ENCODE peak calls at places on chromosomes 6 and 20, in ten cellular contexts. R, J, B, U, P, F, N, T, D and E are unnamed samples.

GRCh38 chr20:2174067-2174466 is 72.4 kb downstream of the STK35 start:
- DNase-seq in R (no peak), J (no peak), B (no peak), U (no peak), P (no peak), F (no peak), N (no peak), T (no peak), D (no peak), E (no peak)

GRCh38 chr6:35128496-35128895 is 12.6 kb downstream of the TCP11 start:
- DNase-seq in R (no peak), J (no peak), B (no peak), U (no peak), P (no peak), F (no peak), N (no peak), T (no peak), D (no peak), E (no peak)

GRCh38 chr6:144186817-144187625 is 36.7 kb downstream of the STX11 start:
- DNase-seq in R (no peak), J (no peak), B (no peak), U (no peak), P (no peak), F (no peak), N (no peak), T (no peak), D (no peak), E (no peak)

GRCh38 chr20:62529916-62530642 is 54.3 kb upstream of the GATA5 start:
- DNase-seq in R (no peak), J (no peak), B (no peak), U (no peak), P (no peak), F (no peak), N (no peak), T (no peak), D (no peak), E (no peak)

GRCh38 chr6:163719028-163719742 is 304.7 kb downstream of the QKI start:
- DNase-seq in R (no peak), J (no peak), B (no peak), U (no peak), P (no peak), F (no peak), N (no peak), T (no peak), D (no peak), E (no peak)

GRCh38 chr6:159299566-159299965 is 130.4 kb downstream of the FNDC1 start:
- DNase-seq in R (peak; percentile 39), J (no peak), B (no peak), U (no peak), P (no peak), F (no peak), N (no peak), T (no peak), D (no peak), E (no peak)

GRCh38 chr6:16179970-16180431 is 51.1 kb downstream of the MYLIP start:
- DNase-seq in R (no peak), J (peak; percentile 61), B (peak; percentile 17), U (peak; percentile 29), P (no peak), F (no peak), N (no peak), T (no peak), D (no peak), E (peak; percentile 42)

GRCh38 chr20:31968299-31969126 is 562 bp downstream of the XKR7 start:
- DNase-seq in R (no peak), J (peak; percentile 89), B (peak; percentile 43), U (peak; percentile 78), P (peak; percentile 92), F (peak; percentile 81), N (peak; percentile 93), T (peak; percentile 29), D (no peak), E (peak; percentile 78)

GRCh38 chr20:676315-676937 is 824 bp upstream of the SCRT2 start:
- DNase-seq in R (no peak), J (no peak), B (no peak), U (no peak), P (no peak), F (no peak), N (no peak), T (no peak), D (no peak), E (no peak)

GRCh38 chr6:91926361-91926760 is 1339.5 kb upstream of the MAP3K7 start:
- DNase-seq in R (no peak), J (no peak), B (no peak), U (no peak), P (no peak), F (no peak), N (no peak), T (no peak), D (no peak), E (no peak)

GRCh38 chr20:35776513-35777101 is 4.8 kb downstream of the PHF20 start:
- DNase-seq in R (no peak), J (no peak), B (no peak), U (no peak), P (no peak), F (no peak), N (no peak), T (no peak), D (peak; percentile 8), E (no peak)

GRCh38 chr6:123515715-123516114 is 121.0 kb downstream of the TRDN start:
- DNase-seq in R (no peak), J (no peak), B (no peak), U (no peak), P (peak; percentile 10), F (no peak), N (no peak), T (no peak), D (no peak), E (no peak)

GRCh38 chr6:43509984-43510826 is at the start of gene LRRC73:
- DNase-seq in R (peak; percentile 94), J (peak; percentile 77), B (peak; percentile 50), U (peak; percentile 80), P (peak; percentile 96), F (peak; percentile 73), N (peak; percentile 85), T (peak; percentile 78), D (peak; percentile 57), E (peak; percentile 71)

GRCh38 chr6:99412065-99412464 is 13.0 kb downstream of the PNISR start:
- DNase-seq in R (no peak), J (no peak), B (no peak), U (no peak), P (no peak), F (no peak), N (no peak), T (peak; percentile 1), D (no peak), E (no peak)

GRCh38 chr6:113859349-113860164 is 2.4 kb downstream of the MARCKS start:
- DNase-seq in R (no peak), J (no peak), B (no peak), U (no peak), P (peak; percentile 61), F (peak; percentile 48), N (peak; percentile 36), T (peak; percentile 52), D (no peak), E (no peak)

GRCh38 chr6:169933839-169934698 is 182.6 kb downstream of the ERMARD start:
- DNase-seq in R (peak; percentile 80), J (no peak), B (no peak), U (no peak), P (no peak), F (no peak), N (no peak), T (no peak), D (peak; percentile 76), E (no peak)

GRCh38 chr20:49380245-49380875 is 102.1 kb downstream of the KCNB1 start:
- DNase-seq in R (no peak), J (no peak), B (no peak), U (no peak), P (no peak), F (no peak), N (no peak), T (no peak), D (no peak), E (no peak)

GRCh38 chr20:50193851-50194830 is 3.5 kb downstream of the CEBPB start:
- DNase-seq in R (no peak), J (no peak), B (no peak), U (no peak), P (peak; percentile 51), F (no peak), N (peak; percentile 3), T (no peak), D (no peak), E (no peak)

GRCh38 chr6:21045135-21045616 is 510.9 kb downstream of the CDKAL1 start:
- DNase-seq in R (no peak), J (no peak), B (no peak), U (no peak), P (no peak), F (peak; percentile 83), N (no peak), T (no peak), D (no peak), E (no peak)

GRCh38 chr20:19510626-19511025 is 247.4 kb upstream of the RIN2 start:
- DNase-seq in R (no peak), J (no peak), B (no peak), U (no peak), P (no peak), F (no peak), N (no peak), T (no peak), D (no peak), E (no peak)

GRCh38 chr20:14288341-14289330 is 48.8 kb downstream of the FLRT3 start:
- DNase-seq in R (no peak), J (no peak), B (no peak), U (no peak), P (peak; percentile 35), F (no peak), N (no peak), T (no peak), D (no peak), E (no peak)

GRCh38 chr6:143468026-143468425 is 17.4 kb downstream of the PEX3 start:
- DNase-seq in R (no peak), J (no peak), B (no peak), U (no peak), P (no peak), F (peak; percentile 15), N (no peak), T (no peak), D (no peak), E (no peak)

GRCh38 chr6:8803181-8803760 is 367.9 kb upstream of the SLC35B3 start:
- DNase-seq in R (no peak), J (no peak), B (no peak), U (no peak), P (no peak), F (no peak), N (no peak), T (no peak), D (peak; percentile 34), E (no peak)

GRCh38 chr6:158047120-158047518 is 65.5 kb downstream of the SYNJ2 start:
- DNase-seq in R (no peak), J (peak; percentile 17), B (no peak), U (peak; percentile 80), P (peak; percentile 60), F (no peak), N (no peak), T (no peak), D (no peak), E (peak; percentile 51)

GRCh38 chr6:1116149-1116548 is 195.7 kb upstream of the FOXQ1 start:
- DNase-seq in R (no peak), J (no peak), B (no peak), U (no peak), P (no peak), F (no peak), N (no peak), T (no peak), D (no peak), E (no peak)